ENCODE peak calls at places on chromosomes 6 and 20, in nine cellular contexts. A, F, Y, Q, R, X, K, U and T are unnamed samples.

GRCh38 chr6:82979657-82980056 is 86.0 kb downstream of the UBE3D start:
- DNase-seq in A (no peak), F (no peak), Y (no peak), Q (no peak), R (no peak), X (no peak), K (peak; percentile 54), U (no peak), T (no peak)

GRCh38 chr6:53691667-53692133 is 26.1 kb upstream of the KLHL31 start:
- DNase-seq in A (peak; percentile 63), F (no peak), Y (peak; percentile 5), Q (no peak), R (no peak), X (no peak), K (no peak), U (peak; percentile 19), T (no peak)

GRCh38 chr6:105121981-105122380 is 57.8 kb downstream of the POPDC3 start:
- DNase-seq in A (no peak), F (no peak), Y (peak; percentile 43), Q (no peak), R (no peak), X (no peak), K (no peak), U (no peak), T (no peak)

GRCh38 chr6:46440133-46440532 is 51.1 kb downstream of the RCAN2 start:
- DNase-seq in A (no peak), F (no peak), Y (peak; percentile 52), Q (no peak), R (peak; percentile 50), X (no peak), K (no peak), U (no peak), T (no peak)

GRCh38 chr6:151763938-151764680 is 43.4 kb upstream of the ESR1 start:
- DNase-seq in A (peak; percentile 99), F (peak; percentile 96), Y (peak; percentile 59), Q (peak; percentile 67), R (peak; percentile 77), X (peak; percentile 20), K (peak; percentile 70), U (peak; percentile 95), T (peak; percentile 89)

GRCh38 chr6:159821111-159821510 is 21.0 kb downstream of the PNLDC1 start:
- DNase-seq in A (no peak), F (no peak), Y (no peak), Q (no peak), R (no peak), X (no peak), K (no peak), U (no peak), T (no peak)

GRCh38 chr6:47076422-47077344 is 34.6 kb upstream of the ADGRF1 start:
- DNase-seq in A (no peak), F (no peak), Y (no peak), Q (no peak), R (peak; percentile 66), X (no peak), K (peak; percentile 59), U (peak; percentile 35), T (peak; percentile 41)

GRCh38 chr20:13839421-13840092 is 54.7 kb downstream of the NDUFAF5 start:
- DNase-seq in A (peak; percentile 16), F (no peak), Y (peak; percentile 97), Q (no peak), R (peak; percentile 48), X (no peak), K (no peak), U (peak; percentile 26), T (peak; percentile 20)

GRCh38 chr20:9130407-9130995 is 61.6 kb downstream of the PLCB4 start:
- DNase-seq in A (no peak), F (no peak), Y (peak; percentile 38), Q (no peak), R (no peak), X (no peak), K (no peak), U (peak; percentile 18), T (no peak)

GRCh38 chr6:47571488-47571887 is 93.9 kb downstream of the CD2AP start:
- DNase-seq in A (no peak), F (no peak), Y (peak; percentile 9), Q (no peak), R (no peak), X (no peak), K (no peak), U (no peak), T (no peak)

GRCh38 chr6:166752097-166752496 is 125.0 kb upstream of the RPS6KA2 start:
- DNase-seq in A (no peak), F (no peak), Y (no peak), Q (no peak), R (no peak), X (no peak), K (no peak), U (no peak), T (no peak)

GRCh38 chr6:106490030-106490429 is 129.5 kb downstream of the CRYBG1 start:
- DNase-seq in A (peak; percentile 28), F (no peak), Y (no peak), Q (no peak), R (no peak), X (no peak), K (no peak), U (no peak), T (no peak)

GRCh38 chr6:79193971-79194370 is 40.5 kb downstream of the HMGN3 start:
- DNase-seq in A (no peak), F (no peak), Y (no peak), Q (no peak), R (no peak), X (no peak), K (no peak), U (no peak), T (no peak)

GRCh38 chr6:70547313-70547712 is 19.4 kb upstream of the SDHAF4 start:
- DNase-seq in A (peak; percentile 22), F (no peak), Y (peak; percentile 53), Q (no peak), R (peak; percentile 28), X (no peak), K (peak; percentile 42), U (peak; percentile 42), T (peak; percentile 10)

GRCh38 chr6:25038992-25039391 is 103.2 kb upstream of the RIPOR2 start:
- DNase-seq in A (no peak), F (no peak), Y (no peak), Q (no peak), R (no peak), X (no peak), K (no peak), U (no peak), T (no peak)

GRCh38 chr6:132907915-132908314 is 93.5 kb downstream of the RPS12 start:
- DNase-seq in A (peak; percentile 79), F (peak; percentile 69), Y (peak; percentile 32), Q (no peak), R (peak; percentile 70), X (no peak), K (no peak), U (peak; percentile 38), T (peak; percentile 77)

GRCh38 chr6:112282217-112282616 is 27.9 kb upstream of the LAMA4 start:
- DNase-seq in A (peak; percentile 79), F (peak; percentile 62), Y (peak; percentile 93), Q (no peak), R (peak; percentile 85), X (no peak), K (no peak), U (peak; percentile 79), T (peak; percentile 84)

GRCh38 chr20:63106108-63106764 is 99.5 kb upstream of the BHLHE23 start:
- DNase-seq in A (no peak), F (no peak), Y (peak; percentile 40), Q (no peak), R (no peak), X (no peak), K (no peak), U (peak; percentile 16), T (peak; percentile 44)

GRCh38 chr6:44238687-44239350 is 8.1 kb upstream of the HSP90AB1 start:
- DNase-seq in A (peak; percentile 63), F (no peak), Y (no peak), Q (no peak), R (no peak), X (no peak), K (no peak), U (no peak), T (no peak)

GRCh38 chr6:134240664-134241431 is 77.1 kb downstream of the SGK1 start:
- DNase-seq in A (peak; percentile 94), F (peak; percentile 13), Y (no peak), Q (peak; percentile 75), R (no peak), X (peak; percentile 53), K (peak; percentile 39), U (no peak), T (no peak)

GRCh38 chr20:32681175-32682084 is 7.7 kb upstream of the C20orf203 start:
- DNase-seq in A (peak; percentile 88), F (peak; percentile 85), Y (peak; percentile 42), Q (no peak), R (peak; percentile 26), X (no peak), K (peak; percentile 93), U (peak; percentile 25), T (peak; percentile 67)

GRCh38 chr6:158009935-158010585 is 28.4 kb downstream of the SYNJ2 start:
- DNase-seq in A (no peak), F (no peak), Y (no peak), Q (no peak), R (no peak), X (no peak), K (no peak), U (no peak), T (no peak)

GRCh38 chr6:39302669-39303424 is 11.4 kb downstream of the KCNK17 start:
- DNase-seq in A (peak; percentile 67), F (peak; percentile 85), Y (peak; percentile 72), Q (peak; percentile 93), R (peak; percentile 43), X (peak; percentile 81), K (peak; percentile 94), U (peak; percentile 71), T (peak; percentile 91)

GRCh38 chr6:141610741-141611140 is 522.0 kb upstream of the GJE1 start:
- DNase-seq in A (peak; percentile 59), F (peak; percentile 4), Y (peak; percentile 46), Q (no peak), R (peak; percentile 14), X (no peak), K (no peak), U (peak; percentile 26), T (peak; percentile 30)

GRCh38 chr6:74735304-74735703 is 470.5 kb downstream of the COL12A1 start:
- DNase-seq in A (peak; percentile 73), F (no peak), Y (peak; percentile 94), Q (no peak), R (peak; percentile 89), X (no peak), K (no peak), U (peak; percentile 90), T (no peak)

GRCh38 chr6:7126759-7127158 is 19.0 kb downstream of the RREB1 start:
- DNase-seq in A (no peak), F (no peak), Y (no peak), Q (no peak), R (no peak), X (no peak), K (peak; percentile 61), U (no peak), T (no peak)

GRCh38 chr6:144284474-144284752 is 722 bp upstream of the UTRN start:
- DNase-seq in A (no peak), F (no peak), Y (no peak), Q (no peak), R (peak; percentile 59), X (no peak), K (no peak), U (no peak), T (no peak)

GRCh38 chr6:35620706-35621105 is 68.0 kb downstream of the FKBP5 start:
- DNase-seq in A (no peak), F (no peak), Y (no peak), Q (no peak), R (no peak), X (no peak), K (no peak), U (no peak), T (no peak)

GRCh38 chr6:10633216-10633615 is 61.2 kb downstream of the C6orf52 start:
- DNase-seq in A (peak; percentile 95), F (peak; percentile 88), Y (peak; percentile 53), Q (no peak), R (peak; percentile 85), X (no peak), K (peak; percentile 71), U (peak; percentile 1), T (peak; percentile 91)

GRCh38 chr6:9456241-9456658 is 958.6 kb downstream of the TFAP2A start:
- DNase-seq in A (no peak), F (no peak), Y (no peak), Q (no peak), R (no peak), X (no peak), K (no peak), U (no peak), T (peak; percentile 21)